ENCODE peak calls at places on chromosomes 12 and 14, in five cellular contexts. J is testis, U is thyroid gland, D is tibial nerve, M is A549. H is an unnamed sample.

GRCh38 chr12:15532364-15532977 is 210.2 kb downstream of the PTPRO start:
- DNase-seq in J (no peak), U (peak; percentile 26), D (peak; percentile 18), M (peak; percentile 44), H (peak; percentile 19)

GRCh38 chr12:28851781-28852180 is 297.3 kb upstream of the FAR2 start:
- DNase-seq in J (no peak), U (no peak), D (no peak), M (no peak), H (no peak)

GRCh38 chr12:4610481-4610880 is 38.4 kb downstream of the AKAP3 start:
- DNase-seq in J (no peak), U (no peak), D (no peak), M (no peak), H (no peak)

GRCh38 chr12:44677724-44678123 is 198.4 kb downstream of the NELL2 start:
- DNase-seq in J (no peak), U (no peak), D (no peak), M (no peak), H (no peak)

GRCh38 chr12:39393890-39394289 is 49.0 kb downstream of the KIF21A start:
- DNase-seq in J (no peak), U (no peak), D (no peak), M (no peak), H (no peak)

GRCh38 chr12:56296207-56296785 is 3.8 kb downstream of the CS start:
- DNase-seq in J (no peak), U (no peak), D (no peak), M (no peak), H (no peak)

GRCh38 chr14:72907327-72907826 is 13.5 kb upstream of the DPF3 start:
- DNase-seq in J (no peak), U (no peak), D (no peak), M (no peak), H (no peak)

GRCh38 chr12:115983226-115983798 is 294.2 kb downstream of the MED13L start:
- DNase-seq in J (no peak), U (no peak), D (no peak), M (peak; percentile 30), H (peak; percentile 7)

GRCh38 chr14:54703082-54703481 is 136.2 kb downstream of the SAMD4A start:
- DNase-seq in J (no peak), U (no peak), D (no peak), M (no peak), H (no peak)

GRCh38 chr12:10392394-10392930 is 2.6 kb upstream of the KLRK1 start:
- DNase-seq in J (no peak), U (peak; percentile 20), D (peak; percentile 74), M (peak; percentile 15), H (peak; percentile 21)

GRCh38 chr14:78403278-78403815 is 233.2 kb downstream of the NRXN3 start:
- DNase-seq in J (no peak), U (no peak), D (no peak), M (no peak), H (no peak)

GRCh38 chr14:59018978-59019377 is 169.5 kb upstream of the DAAM1 start:
- DNase-seq in J (no peak), U (no peak), D (no peak), M (no peak), H (no peak)

GRCh38 chr12:80100566-80100965 is 1.2 kb downstream of the OTOGL start:
- DNase-seq in J (no peak), U (no peak), D (no peak), M (no peak), H (no peak)

GRCh38 chr14:81303258-81303935 is 82.6 kb upstream of the GTF2A1 start:
- DNase-seq in J (no peak), U (peak; percentile 74), D (no peak), M (no peak), H (no peak)

GRCh38 chr12:49967042-49967776 is 5.5 kb downstream of the AQP5 start:
- DNase-seq in J (peak; percentile 95), U (peak; percentile 89), D (peak; percentile 90), M (peak; percentile 93), H (peak; percentile 90)
- TF ChIP-seq POLR2A in J (no peak), U (no peak), D (no peak), M (no peak), H (peak; percentile 11)

DNA sequence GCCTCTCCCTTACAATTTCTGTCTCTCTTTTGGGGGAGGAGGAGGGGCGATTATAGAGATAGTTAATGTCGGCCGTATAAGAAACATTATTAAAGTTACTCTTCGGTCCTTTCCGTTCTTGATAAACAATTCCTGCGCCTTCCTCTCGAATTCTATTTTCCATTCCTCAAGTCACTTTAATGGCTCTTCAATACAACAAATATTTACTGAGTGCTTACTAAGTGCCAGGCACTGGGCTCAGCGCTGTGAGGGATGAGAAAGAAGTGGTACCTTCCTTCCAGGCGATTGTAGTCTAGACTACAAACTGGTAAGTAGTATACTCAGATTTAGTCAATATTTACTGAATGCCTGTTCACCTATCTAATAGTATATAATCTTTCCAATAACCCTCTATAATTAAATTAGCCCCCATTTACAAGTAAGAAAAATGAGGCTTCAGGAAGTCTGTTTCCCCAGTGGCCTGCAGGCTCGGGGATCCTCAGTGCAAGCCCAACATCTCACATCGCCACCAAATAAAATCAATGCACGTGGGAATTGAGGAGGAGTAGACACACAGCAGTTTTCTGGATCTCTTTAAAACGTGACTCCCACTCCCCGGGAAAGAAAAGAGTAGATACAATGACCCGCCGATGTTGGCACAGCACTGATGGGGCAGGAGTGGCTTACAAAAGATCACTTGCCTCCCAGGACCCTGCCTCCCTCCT is 589 bp upstream of the ZNF219 start:
- DNase-seq in J (peak; percentile 48), U (no peak), D (no peak), M (no peak), H (no peak)
- TF ChIP-seq POLR2A in J (no peak), U (no peak), D (no peak), M (no peak), H (no peak)

GRCh38 chr14:37197421-37198272 is at the start of gene MIPOL1:
- DNase-seq in J (peak; percentile 88), U (peak; percentile 88), D (peak; percentile 64), M (peak; percentile 76), H (no peak)
- TF ChIP-seq POLR2A in J (peak; percentile 3), U (no peak), D (peak; percentile 1), M (peak; percentile 75), H (no peak)

DNA sequence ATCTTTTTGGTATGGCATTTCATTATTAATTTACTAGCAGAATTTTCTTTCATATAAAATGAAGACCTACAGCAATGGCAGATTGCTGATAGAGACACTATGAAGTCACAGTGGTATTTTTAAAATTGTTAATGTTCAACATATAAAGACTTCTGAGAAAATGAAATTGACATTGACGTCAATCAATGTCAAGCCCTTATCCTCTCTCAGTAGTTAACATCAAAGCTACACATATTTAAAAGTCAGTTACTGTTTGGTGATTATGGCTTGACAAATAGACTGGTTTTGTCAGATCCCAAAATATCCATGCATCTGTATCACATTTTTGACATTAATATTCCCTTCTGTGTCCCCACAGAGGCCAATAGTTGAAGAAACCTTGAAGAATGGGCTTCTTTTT is 1069.1 kb upstream of the SEL1L start:
- DNase-seq in J (no peak), U (no peak), D (no peak), M (no peak), H (no peak)
- TF ChIP-seq POLR2A in J (no peak), U (no peak), D (no peak), M (no peak), H (no peak)

GRCh38 chr12:109727746-109728726 is 14.4 kb downstream of the FAM222A start:
- DNase-seq in J (no peak), U (no peak), D (no peak), M (no peak), H (no peak)

GRCh38 chr12:109726106-109726497 is 12.5 kb downstream of the FAM222A start:
- DNase-seq in J (no peak), U (no peak), D (no peak), M (no peak), H (no peak)

GRCh38 chr12:109726511-109727038 is 12.9 kb downstream of the FAM222A start:
- DNase-seq in J (no peak), U (no peak), D (no peak), M (no peak), H (no peak)

GRCh38 chr12:109725321-109726105 is 11.9 kb downstream of the FAM222A start:
- DNase-seq in J (no peak), U (no peak), D (no peak), M (no peak), H (no peak)

GRCh38 chr12:109727039-109727723 is 13.6 kb downstream of the FAM222A start:
- DNase-seq in J (no peak), U (no peak), D (no peak), M (no peak), H (no peak)
- TF ChIP-seq POLR2A in J (no peak), U (no peak), D (no peak), M (no peak), H (no peak)

H was measured in H54.